ENCODE peak calls at places on chromosomes 2 and 18, in four cellular contexts. One of them, this sample, is unnamed.

GRCh38 chr18:41043876-41044275 is 911.2 kb upstream of the PIK3C3 start:
- DNase-seq in sigmoid colon: no peak
- DNase-seq in neuronal stem cell: no peak
- DNase-seq in cardiac fibroblast: no peak
- DNase-seq in this sample: no peak

GRCh38 chr2:209771474-209772292 is at the start of gene UNC80:
- DNase-seq in neuronal stem cell: peak; percentile 89
- DNase-seq in cardiac fibroblast: peak; percentile 72
- DNase-seq in sigmoid colon: peak; percentile 64
- DNase-seq in this sample: peak; percentile 73

GRCh38 chr2:169509230-169509917 is at the start of gene KLHL41:
- DNase-seq in cardiac fibroblast: peak; percentile 51
- DNase-seq in neuronal stem cell: no peak
- DNase-seq in sigmoid colon: no peak
- DNase-seq in this sample: peak; percentile 67

GRCh38 chr18:361941-362913 is 94.4 kb upstream of the THOC1 start:
- DNase-seq in cardiac fibroblast: peak; percentile 68
- DNase-seq in sigmoid colon: peak; percentile 78
- DNase-seq in neuronal stem cell: no peak
- DNase-seq in this sample: peak; percentile 86

GRCh38 chr2:96116424-96116878 is at the start of gene ADRA2B:
- DNase-seq in sigmoid colon: peak; percentile 60
- DNase-seq in neuronal stem cell: peak; percentile 71
- DNase-seq in cardiac fibroblast: peak; percentile 34
- DNase-seq in this sample: peak; percentile 3

GRCh38 chr2:37506407-37507068 is 162.1 kb downstream of the QPCT start:
- DNase-seq in neuronal stem cell: no peak
- DNase-seq in cardiac fibroblast: peak; percentile 42
- DNase-seq in sigmoid colon: peak; percentile 64
- DNase-seq in this sample: peak; percentile 12

GRCh38 chr2:27431395-27431794 is 3.0 kb downstream of the NRBP1 start:
- DNase-seq in sigmoid colon: no peak
- DNase-seq in neuronal stem cell: no peak
- DNase-seq in cardiac fibroblast: peak; percentile 16
- DNase-seq in this sample: no peak

GRCh38 chr18:56374005-56374655 is 264.3 kb downstream of the TXNL1 start:
- DNase-seq in sigmoid colon: no peak
- DNase-seq in neuronal stem cell: no peak
- DNase-seq in cardiac fibroblast: no peak
- DNase-seq in this sample: peak; percentile 33

GRCh38 chr2:71591044-71591443 is 137.7 kb downstream of the DYSF start:
- DNase-seq in cardiac fibroblast: no peak
- DNase-seq in neuronal stem cell: no peak
- DNase-seq in sigmoid colon: no peak
- DNase-seq in this sample: no peak

GRCh38 chr2:165349181-165349580 is 110.0 kb downstream of the SCN2A start:
- DNase-seq in cardiac fibroblast: no peak
- DNase-seq in neuronal stem cell: no peak
- DNase-seq in sigmoid colon: no peak
- DNase-seq in this sample: no peak

GRCh38 chr2:54103454-54104314 is 11.7 kb upstream of the ACYP2 start:
- DNase-seq in sigmoid colon: no peak
- DNase-seq in neuronal stem cell: no peak
- DNase-seq in cardiac fibroblast: peak; percentile 76
- DNase-seq in this sample: peak; percentile 69

GRCh38 chr18:172361-172760 is 14.0 kb downstream of the USP14 start:
- DNase-seq in cardiac fibroblast: no peak
- DNase-seq in sigmoid colon: no peak
- DNase-seq in neuronal stem cell: no peak
- DNase-seq in this sample: no peak

GRCh38 chr2:70580352-70580751 is 26.7 kb upstream of the TGFA start:
- DNase-seq in sigmoid colon: no peak
- DNase-seq in cardiac fibroblast: no peak
- DNase-seq in neuronal stem cell: no peak
- DNase-seq in this sample: no peak

GRCh38 chr2:171523969-171524401 is 1.7 kb downstream of the CYBRD1 start:
- DNase-seq in neuronal stem cell: no peak
- DNase-seq in cardiac fibroblast: peak; percentile 70
- DNase-seq in sigmoid colon: no peak
- DNase-seq in this sample: no peak

GRCh38 chr2:96866149-96866548 is 3.7 kb downstream of the SEMA4C start:
- DNase-seq in cardiac fibroblast: no peak
- DNase-seq in neuronal stem cell: no peak
- DNase-seq in sigmoid colon: peak; percentile 67
- DNase-seq in this sample: no peak

GRCh38 chr2:84965192-84965516 is 5.8 kb upstream of the KCMF1 start:
- DNase-seq in cardiac fibroblast: no peak
- DNase-seq in sigmoid colon: peak; percentile 8
- DNase-seq in neuronal stem cell: no peak
- DNase-seq in this sample: no peak

GRCh38 chr2:213664817-213665216 is 380.6 kb downstream of the SPAG16 start:
- DNase-seq in sigmoid colon: no peak
- DNase-seq in cardiac fibroblast: no peak
- DNase-seq in neuronal stem cell: no peak
- DNase-seq in this sample: no peak

GRCh38 chr2:54768772-54769428 is 45.4 kb downstream of the EML6 start:
- DNase-seq in sigmoid colon: no peak
- DNase-seq in neuronal stem cell: no peak
- DNase-seq in cardiac fibroblast: no peak
- DNase-seq in this sample: no peak

GRCh38 chr2:100291152-100291970 is 30.9 kb downstream of the LONRF2 start:
- DNase-seq in cardiac fibroblast: peak; percentile 97
- DNase-seq in neuronal stem cell: no peak
- DNase-seq in sigmoid colon: peak; percentile 85
- DNase-seq in this sample: peak; percentile 97

GRCh38 chr18:76658627-76659026 is 163.6 kb upstream of the ZNF516 start:
- DNase-seq in cardiac fibroblast: no peak
- DNase-seq in neuronal stem cell: peak; percentile 51
- DNase-seq in sigmoid colon: no peak
- DNase-seq in this sample: no peak

GRCh38 chr2:39325966-39326365 is 82.2 kb upstream of the CDKL4 start:
- DNase-seq in neuronal stem cell: no peak
- DNase-seq in sigmoid colon: no peak
- DNase-seq in cardiac fibroblast: no peak
- DNase-seq in this sample: peak; percentile 26

GRCh38 chr2:69603146-69603743 is 40.3 kb downstream of the AAK1 start:
- DNase-seq in cardiac fibroblast: no peak
- DNase-seq in sigmoid colon: no peak
- DNase-seq in neuronal stem cell: no peak
- DNase-seq in this sample: no peak

GRCh38 chr2:20027260-20027677 is 14.8 kb upstream of the MATN3 start:
- DNase-seq in sigmoid colon: no peak
- DNase-seq in neuronal stem cell: no peak
- DNase-seq in cardiac fibroblast: peak; percentile 33
- DNase-seq in this sample: no peak

GRCh38 chr2:2731885-2732284 is 400.8 kb upstream of the MYT1L start:
- DNase-seq in neuronal stem cell: no peak
- DNase-seq in sigmoid colon: no peak
- DNase-seq in cardiac fibroblast: no peak
- DNase-seq in this sample: no peak

GRCh38 chr2:41922177-41922576 is 125.6 kb upstream of the PKDCC start:
- DNase-seq in cardiac fibroblast: peak; percentile 68
- DNase-seq in sigmoid colon: no peak
- DNase-seq in neuronal stem cell: no peak
- DNase-seq in this sample: no peak

GRCh38 chr2:174704647-174705046 is 59.6 kb downstream of the CHRNA1 start:
- DNase-seq in sigmoid colon: no peak
- DNase-seq in cardiac fibroblast: no peak
- DNase-seq in neuronal stem cell: no peak
- DNase-seq in this sample: no peak

GRCh38 chr2:119438128-119438656 is 6.5 kb downstream of the TMEM37 start:
- DNase-seq in neuronal stem cell: no peak
- DNase-seq in sigmoid colon: no peak
- DNase-seq in cardiac fibroblast: no peak
- DNase-seq in this sample: no peak

GRCh38 chr2:176001281-176001902 is 675 bp downstream of the LNPK start:
- DNase-seq in sigmoid colon: peak; percentile 73
- DNase-seq in neuronal stem cell: no peak
- DNase-seq in cardiac fibroblast: peak; percentile 40
- DNase-seq in this sample: peak; percentile 58

GRCh38 chr2:188970201-188970600 is 4.0 kb upstream of the COL3A1 start:
- DNase-seq in cardiac fibroblast: no peak
- DNase-seq in neuronal stem cell: no peak
- DNase-seq in sigmoid colon: no peak
- DNase-seq in this sample: no peak
- H3K4me3 ChIP-seq in cardiac fibroblast: no peak overlapping the region
- H3K4me3 ChIP-seq in neuronal stem cell: no peak overlapping the region
- H3K4me3 ChIP-seq in sigmoid colon: no peak overlapping the region
- H3K4me3 ChIP-seq in this sample: no peak overlapping the region

DNA sequence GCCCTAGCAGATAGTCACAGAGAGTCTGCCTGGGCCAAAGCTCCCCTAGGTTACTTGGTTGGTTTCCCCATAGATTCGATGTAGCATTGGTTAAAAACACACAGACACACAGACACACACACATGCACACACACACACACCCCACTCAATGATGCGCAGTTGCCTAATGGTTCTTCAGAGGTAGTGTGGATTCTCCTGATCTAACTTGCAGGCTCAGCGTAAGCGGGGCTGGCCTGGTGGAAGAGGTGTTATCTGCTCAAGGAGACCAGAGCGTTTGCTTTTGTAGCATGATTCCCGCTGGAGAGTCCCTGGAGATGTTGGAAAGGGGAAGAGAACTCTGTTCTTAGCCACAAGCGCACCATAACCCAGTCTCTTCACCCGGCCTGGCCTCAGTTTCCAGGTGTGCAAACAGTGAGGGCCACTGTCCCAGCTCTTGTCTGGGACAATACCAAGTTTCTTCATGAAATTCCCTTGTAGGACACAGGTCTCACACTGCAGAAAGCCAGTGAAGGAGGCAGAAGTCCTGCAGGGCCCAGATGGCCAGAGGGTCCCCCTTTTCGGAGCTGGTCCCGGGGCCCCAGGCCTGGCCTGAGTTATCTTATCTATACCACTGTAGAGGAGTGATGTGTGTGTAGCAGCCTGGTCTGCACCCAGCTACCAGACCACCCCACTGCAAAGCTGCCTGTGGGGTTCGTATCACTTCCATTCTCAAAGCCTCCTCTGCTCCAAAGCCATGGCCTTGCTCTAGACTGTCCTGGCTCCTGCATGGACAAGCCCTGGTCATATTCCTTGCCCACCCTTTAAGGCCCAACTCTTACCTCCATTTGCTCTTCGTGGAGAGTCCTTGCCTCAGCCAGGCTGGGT is 3.7 kb downstream of the ACKR3 start:
- DNase-seq in neuronal stem cell: no peak
- DNase-seq in cardiac fibroblast: no peak
- DNase-seq in sigmoid colon: peak; percentile 66
- DNase-seq in this sample: no peak
- H3K4me3 ChIP-seq in neuronal stem cell: no peak overlapping the region
- H3K4me3 ChIP-seq in cardiac fibroblast: no peak overlapping the region
- H3K4me3 ChIP-seq in sigmoid colon: peak overlapping the region; percentile 44
- H3K4me3 ChIP-seq in this sample: no peak overlapping the region

GRCh38 chr2:222862915-222863544 is 2.2 kb downstream of the ACSL3 start:
- DNase-seq in sigmoid colon: no peak
- DNase-seq in cardiac fibroblast: no peak
- DNase-seq in neuronal stem cell: no peak
- DNase-seq in this sample: no peak
- H3K4me3 ChIP-seq in sigmoid colon: no peak overlapping the region
- H3K4me3 ChIP-seq in cardiac fibroblast: peak overlapping the region; percentile 95
- H3K4me3 ChIP-seq in neuronal stem cell: no peak overlapping the region
- H3K4me3 ChIP-seq in this sample: peak overlapping the region; percentile 91

GRCh38 chr2:238855299-238855698 is 7.4 kb downstream of the TWIST2 start:
- DNase-seq in sigmoid colon: peak; percentile 15
- DNase-seq in neuronal stem cell: no peak
- DNase-seq in cardiac fibroblast: no peak
- DNase-seq in this sample: no peak

GRCh38 chr2:238853724-238854123 is 5.8 kb downstream of the TWIST2 start:
- DNase-seq in sigmoid colon: peak; percentile 55
- DNase-seq in cardiac fibroblast: no peak
- DNase-seq in neuronal stem cell: no peak
- DNase-seq in this sample: no peak

GRCh38 chr2:238854246-238854645 is 6.4 kb downstream of the TWIST2 start:
- DNase-seq in sigmoid colon: peak; percentile 26
- DNase-seq in neuronal stem cell: no peak
- DNase-seq in cardiac fibroblast: no peak
- DNase-seq in this sample: no peak

GRCh38 chr2:238855891-238856580 is 8.2 kb downstream of the TWIST2 start:
- DNase-seq in neuronal stem cell: no peak
- DNase-seq in sigmoid colon: peak; percentile 57
- DNase-seq in cardiac fibroblast: no peak
- DNase-seq in this sample: no peak

GRCh38 chr2:238854699-238855111 is 6.8 kb downstream of the TWIST2 start:
- DNase-seq in neuronal stem cell: no peak
- DNase-seq in cardiac fibroblast: no peak
- DNase-seq in sigmoid colon: peak; percentile 49
- DNase-seq in this sample: no peak
- H3K4me3 ChIP-seq in neuronal stem cell: peak overlapping the region; percentile 40
- H3K4me3 ChIP-seq in cardiac fibroblast: no peak overlapping the region
- H3K4me3 ChIP-seq in sigmoid colon: peak overlapping the region; percentile 3
- H3K4me3 ChIP-seq in this sample: no peak overlapping the region

DNA sequence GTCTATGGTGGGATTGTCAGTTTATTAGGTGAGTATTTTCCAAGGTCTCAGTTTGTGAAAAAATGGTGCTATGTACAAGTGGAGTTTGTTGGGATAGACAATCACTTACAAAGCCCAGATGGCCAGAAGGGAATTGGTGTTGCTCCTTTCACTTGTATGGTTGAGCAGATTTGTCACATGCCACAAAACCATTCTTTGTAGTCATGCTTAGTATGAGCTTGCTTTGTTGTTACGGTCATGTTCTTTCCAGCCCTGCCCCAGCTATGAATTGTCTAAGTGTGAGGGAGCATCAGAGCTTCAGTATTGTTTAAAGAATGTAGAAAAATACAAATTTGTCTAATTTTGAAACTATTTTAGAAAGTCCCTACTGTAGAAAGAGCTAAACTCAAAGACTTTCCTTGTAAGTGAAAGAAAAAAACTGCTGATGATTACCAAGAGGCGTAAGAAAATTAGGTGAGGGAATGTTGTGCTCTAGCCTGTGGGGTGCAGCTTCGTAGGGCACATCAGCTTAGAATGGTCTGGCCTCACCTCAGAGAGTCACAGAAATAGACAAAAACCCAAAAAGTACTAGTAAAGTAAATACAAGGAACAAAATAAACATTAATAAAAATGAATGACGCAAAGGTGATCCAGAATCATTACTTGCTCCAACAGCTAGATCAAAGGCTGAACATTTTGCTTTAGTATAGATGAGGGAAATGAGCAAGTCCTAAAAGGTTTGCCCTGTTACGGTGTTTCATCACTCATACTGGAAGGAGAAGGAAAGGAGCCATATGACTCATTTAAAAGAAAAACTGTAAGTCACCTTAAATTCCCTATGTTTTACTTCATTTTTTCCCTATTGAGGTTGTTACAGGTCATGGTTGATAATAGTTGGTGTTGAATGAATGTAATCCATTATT is 9.2 kb downstream of the TGIF1 start:
- DNase-seq in sigmoid colon: no peak
- DNase-seq in neuronal stem cell: no peak
- DNase-seq in cardiac fibroblast: peak; percentile 58
- DNase-seq in this sample: peak; percentile 82
- H3K4me3 ChIP-seq in sigmoid colon: no peak overlapping the region
- H3K4me3 ChIP-seq in neuronal stem cell: no peak overlapping the region
- H3K4me3 ChIP-seq in cardiac fibroblast: no peak overlapping the region
- H3K4me3 ChIP-seq in this sample: no peak overlapping the region

GRCh38 chr2:44267269-44268258 is 7.7 kb upstream of the SLC3A1 start:
- DNase-seq in neuronal stem cell: no peak
- DNase-seq in sigmoid colon: no peak
- DNase-seq in cardiac fibroblast: peak; percentile 58
- DNase-seq in this sample: no peak
- H3K4me3 ChIP-seq in neuronal stem cell: no peak overlapping the region
- H3K4me3 ChIP-seq in sigmoid colon: no peak overlapping the region
- H3K4me3 ChIP-seq in cardiac fibroblast: no peak overlapping the region
- H3K4me3 ChIP-seq in this sample: no peak overlapping the region

GRCh38 chr2:28594029-28594368 is 98.1 kb downstream of the PLB1 start:
- DNase-seq in cardiac fibroblast: no peak
- DNase-seq in neuronal stem cell: no peak
- DNase-seq in sigmoid colon: no peak
- DNase-seq in this sample: no peak
- H3K4me3 ChIP-seq in cardiac fibroblast: no peak overlapping the region
- H3K4me3 ChIP-seq in neuronal stem cell: no peak overlapping the region
- H3K4me3 ChIP-seq in sigmoid colon: no peak overlapping the region
- H3K4me3 ChIP-seq in this sample: no peak overlapping the region